ENCODE peak calls at places on chromosomes 7 and 10, in six cellular contexts. V, X, E, B, T and I are unnamed samples.

GRCh38 chr7:85681241-85681640 is 494.4 kb upstream of the SEMA3D start:
- DNase-seq in T (no peak), B (no peak), X (no peak), E (no peak), V (no peak), I (no peak)

GRCh38 chr7:30285531-30286284 is 1.3 kb downstream of the ZNRF2 start:
- DNase-seq in V (peak; percentile 46), T (peak; percentile 82), X (peak; percentile 56), B (no peak), E (peak; percentile 88), I (peak; percentile 61)

GRCh38 chr10:89502556-89502955 is 32.8 kb downstream of the SLC16A12 start:
- DNase-seq in E (no peak), V (peak; percentile 85), B (no peak), X (peak; percentile 65), T (no peak), I (peak; percentile 92)

GRCh38 chr10:33126742-33127141 is 168.7 kb upstream of the ITGB1 start:
- DNase-seq in E (no peak), T (no peak), V (no peak), B (no peak), X (no peak), I (no peak)

GRCh38 chr10:71638087-71638576 is 81.4 kb downstream of the C10orf105 start:
- DNase-seq in X (peak; percentile 13), T (no peak), B (no peak), V (no peak), E (no peak), I (no peak)

GRCh38 chr10:109912335-109913282 is 10.7 kb downstream of the XPNPEP1 start:
- DNase-seq in B (no peak), X (peak; percentile 59), V (peak; percentile 87), T (no peak), E (no peak), I (no peak)

GRCh38 chr7:12422449-12423320 is 19.0 kb upstream of the VWDE start:
- DNase-seq in V (peak; percentile 36), T (no peak), X (peak; percentile 64), B (no peak), E (no peak), I (peak; percentile 16)

GRCh38 chr10:12750526-12751201 is 250.8 kb downstream of the CCDC3 start:
- DNase-seq in X (no peak), E (no peak), V (no peak), T (no peak), B (no peak), I (peak; percentile 59)

GRCh38 chr10:132638130-132638515 is 100.5 kb downstream of the INPP5A start:
- DNase-seq in B (no peak), V (no peak), T (no peak), X (no peak), E (no peak), I (no peak)

GRCh38 chr7:24283900-24284698 is at the start of gene NPY:
- DNase-seq in V (no peak), X (no peak), B (no peak), E (no peak), T (peak; percentile 68), I (peak; percentile 4)

GRCh38 chr7:100675581-100676350 is 2.2 kb downstream of the GNB2 start:
- DNase-seq in B (no peak), X (peak; percentile 49), E (peak; percentile 87), T (peak; percentile 96), V (peak; percentile 59), I (peak; percentile 71)
- H3K9ac ChIP-seq in B (no peak overlapping the region), X (peak overlapping the region; percentile 31), E (peak overlapping the region; percentile 50), T (no peak overlapping the region), V (peak overlapping the region; percentile 83), I (peak overlapping the region; percentile 65)

DNA sequence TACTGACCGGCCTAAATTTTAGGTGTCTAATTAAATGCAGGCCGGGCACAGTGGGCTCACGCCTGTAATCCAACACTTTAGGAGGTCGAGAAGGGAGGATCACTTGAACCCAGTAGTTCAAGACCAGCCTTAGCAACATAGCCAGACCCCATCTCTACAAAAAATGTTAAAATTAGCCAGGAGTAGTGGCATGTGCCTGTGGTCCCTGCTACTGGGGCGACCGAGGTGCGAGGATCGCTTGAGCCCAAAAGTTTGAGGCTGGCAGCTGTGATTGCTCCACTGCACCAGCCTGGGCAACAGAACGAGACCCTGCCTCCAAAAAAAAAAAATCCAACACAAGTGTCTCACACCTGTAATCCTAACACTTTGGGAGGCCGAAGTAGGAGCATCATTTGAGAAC is 491 bp upstream of the SLC37A3 start:
- DNase-seq in X (no peak), B (no peak), T (peak; percentile 37), V (no peak), E (no peak), I (no peak)
- H3K27ac ChIP-seq in X (no peak overlapping the region), B (no peak overlapping the region), T (no peak overlapping the region), V (no peak overlapping the region), E (no peak overlapping the region), I (no peak overlapping the region)

GRCh38 chr7:84314263-84314662 is 119.7 kb upstream of the SEMA3A start:
- DNase-seq in T (no peak), B (no peak), X (no peak), E (no peak), V (no peak), I (no peak)
- H3K9ac ChIP-seq in T (no peak overlapping the region), B (no peak overlapping the region), X (no peak overlapping the region), E (no peak overlapping the region), V (no peak overlapping the region), I (no peak overlapping the region)

GRCh38 chr7:19098510-19098909 is 18.9 kb downstream of the TWIST1 start:
- DNase-seq in B (no peak), E (no peak), T (no peak), V (no peak), X (no peak), I (no peak)

GRCh38 chr7:19099194-19099593 is 18.2 kb downstream of the TWIST1 start:
- DNase-seq in X (no peak), V (no peak), E (no peak), B (no peak), T (no peak), I (no peak)

GRCh38 chr7:19097165-19097885 is 20.1 kb downstream of the TWIST1 start:
- DNase-seq in V (no peak), T (no peak), B (no peak), E (no peak), X (no peak), I (no peak)

GRCh38 chr7:19101911-19102310 is 15.5 kb downstream of the TWIST1 start:
- DNase-seq in E (no peak), V (no peak), T (no peak), X (no peak), B (no peak), I (no peak)

DNA sequence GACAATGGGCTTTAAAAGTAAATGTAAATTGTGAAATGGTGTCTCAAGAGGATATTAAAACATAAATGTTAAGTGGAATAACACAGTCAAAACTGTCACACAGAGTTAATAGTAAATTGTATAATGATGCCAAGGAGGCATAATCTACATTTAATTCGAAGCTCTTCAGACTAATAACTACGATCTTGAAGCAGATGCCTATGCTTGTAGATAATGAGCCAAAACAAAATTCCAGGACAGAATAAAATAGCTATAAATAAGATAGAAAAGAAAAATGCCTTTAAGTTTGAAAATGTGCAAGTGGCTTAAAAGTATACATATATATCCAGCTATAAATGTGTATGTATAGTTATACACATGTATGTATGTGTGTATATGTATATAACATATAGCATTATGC is 17.5 kb downstream of the TWIST1 start:
- DNase-seq in B (no peak), V (no peak), E (no peak), T (no peak), X (no peak), I (no peak)
- H3K27ac ChIP-seq in B (peak overlapping the region; percentile 97), V (no peak overlapping the region), E (no peak overlapping the region), T (no peak overlapping the region), X (peak overlapping the region; percentile 56), I (no peak overlapping the region)